ENCODE peak calls at places on chromosomes 6 and 20, in five cellular contexts. V is IMR-90, G is SK-N-SH, H is A549, N is K562. F is an unnamed sample.
A peak's percentile ranks its signal among the peaks of the same experiment; 100 is the strongest.

GRCh38 chr6:152695317-152696043 is 2.2 kb upstream of the MYCT1 start:
- DNase-seq in H (no peak), G (no peak), N (no peak), V (no peak), F (no peak)

GRCh38 chr6:116217069-116217468 is 36.8 kb downstream of the TSPYL4 start:
- DNase-seq in H (peak; percentile 3), N (peak; percentile 27), G (no peak), V (peak; percentile 52), F (no peak)

GRCh38 chr6:34027445-34027936 is 118.4 kb downstream of the GRM4 start:
- DNase-seq in H (peak; percentile 68), N (peak; percentile 86), V (peak; percentile 3), G (peak; percentile 88), F (no peak)

GRCh38 chr20:17710379-17711305 is 10.9 kb downstream of the BANF2 start:
- DNase-seq in V (peak; percentile 34), N (no peak), H (no peak), G (no peak), F (no peak)

GRCh38 chr6:12311106-12311505 is 20.9 kb downstream of the EDN1 start:
- DNase-seq in N (no peak), G (no peak), V (no peak), H (no peak), F (no peak)

GRCh38 chr6:56370127-56370540 is 122.8 kb upstream of the COL21A1 start:
- DNase-seq in N (peak; percentile 17), H (peak; percentile 23), G (peak; percentile 42), V (no peak), F (no peak)

GRCh38 chr6:123276439-123277045 is 280.5 kb downstream of the CLVS2 start:
- DNase-seq in G (no peak), N (peak; percentile 26), H (no peak), V (no peak), F (no peak)

GRCh38 chr20:32208499-32209154 is 947 bp downstream of the POFUT1 start:
- DNase-seq in H (no peak), V (no peak), N (no peak), G (no peak), F (no peak)

GRCh38 chr20:25225642-25226432 is 22.0 kb upstream of the PYGB start:
- DNase-seq in G (peak; percentile 47), N (no peak), H (no peak), V (no peak), F (no peak)

GRCh38 chr6:4817551-4817950 is 41.3 kb downstream of the CDYL start:
- DNase-seq in G (no peak), N (no peak), V (peak; percentile 52), H (no peak), F (no peak)

GRCh38 chr6:89675949-89676753 is 37.6 kb upstream of the LYRM2 start:
- DNase-seq in N (no peak), V (peak; percentile 84), G (peak; percentile 10), H (no peak), F (no peak)

GRCh38 chr6:95519228-95520037 is 57.9 kb upstream of the MANEA start:
- DNase-seq in N (peak; percentile 75), G (no peak), H (no peak), V (no peak), F (no peak)

GRCh38 chr6:113734886-113735481 is 122.2 kb upstream of the MARCKS start:
- DNase-seq in H (no peak), G (no peak), N (no peak), V (peak; percentile 45), F (no peak)

GRCh38 chr20:4069741-4070140 is 54.4 kb upstream of the RNF24 start:
- DNase-seq in V (peak; percentile 72), H (no peak), N (no peak), G (no peak), F (no peak)

GRCh38 chr6:73739097-73739496 is 43.1 kb downstream of the CD109 start:
- DNase-seq in G (peak; percentile 35), H (peak; percentile 3), N (peak; percentile 34), V (peak; percentile 78), F (no peak)

GRCh38 chr6:127932708-127933107 is 31.9 kb upstream of the THEMIS start:
- DNase-seq in G (no peak), N (no peak), V (no peak), H (no peak), F (no peak)

GRCh38 chr20:45999908-46000570 is 8.7 kb upstream of the MMP9 start:
- DNase-seq in H (no peak), V (no peak), G (no peak), N (no peak), F (no peak)

GRCh38 chr6:10951675-10952282 is 64.9 kb downstream of the SYCP2L start:
- DNase-seq in V (peak; percentile 94), G (peak; percentile 39), N (peak; percentile 24), H (peak; percentile 23), F (no peak)

GRCh38 chr20:5220334-5221077 is 93.7 kb downstream of the CDS2 start:
- DNase-seq in G (no peak), H (no peak), N (no peak), V (no peak), F (no peak)

GRCh38 chr20:47854687-47855212 is 69.5 kb upstream of the SULF2 start:
- DNase-seq in N (peak; percentile 43), H (peak; percentile 55), G (peak; percentile 58), V (peak; percentile 41), F (no peak)

GRCh38 chr6:132490478-132491204 is 22.3 kb downstream of the STX7 start:
- DNase-seq in N (no peak), V (no peak), H (no peak), G (no peak), F (no peak)

GRCh38 chr20:47055699-47056369 is 161.2 kb downstream of the EYA2 start:
- DNase-seq in G (no peak), V (peak; percentile 66), H (no peak), N (no peak), F (no peak)

GRCh38 chr6:6820688-6821238 is 232.2 kb downstream of the LY86 start:
- DNase-seq in V (no peak), H (no peak), G (no peak), N (no peak), F (no peak)

GRCh38 chr20:29689411-29690225 is 1567.8 kb upstream of the DEFB115 start:
- DNase-seq in G (peak; percentile 82), N (peak; percentile 66), H (no peak), V (no peak), F (no peak)

GRCh38 chr20:24718696-24719095 is 230.4 kb upstream of the CST7 start:
- DNase-seq in V (no peak), G (no peak), H (no peak), N (no peak), F (no peak)

GRCh38 chr6:23319560-23319959 is 750.2 kb downstream of the HDGFL1 start:
- DNase-seq in V (no peak), G (no peak), H (no peak), N (no peak), F (no peak)

GRCh38 chr20:49415005-49415663 is 67.3 kb downstream of the KCNB1 start:
- DNase-seq in N (no peak), V (no peak), G (no peak), H (no peak), F (no peak)

GRCh38 chr6:149233056-149233715 is 84.3 kb upstream of the TAB2 start:
- DNase-seq in G (no peak), N (peak; percentile 40), V (peak; percentile 93), H (peak; percentile 83), F (no peak)

GRCh38 chr6:168050861-168051586 is 28.0 kb downstream of the FRMD1 start:
- DNase-seq in V (no peak), H (no peak), N (no peak), G (no peak), F (no peak)

GRCh38 chr6:37916675-37917074 is 97.1 kb downstream of the ZFAND3 start:
- DNase-seq in N (no peak), V (no peak), G (no peak), H (no peak), F (no peak)

GRCh38 chr20:48017504-48017903 is 232.2 kb upstream of the SULF2 start:
- DNase-seq in N (no peak), V (no peak), H (no peak), G (no peak), F (no peak)

GRCh38 chr20:22833851-22834250 is 201.3 kb upstream of the SSTR4 start:
- DNase-seq in V (no peak), G (no peak), N (peak; percentile 87), H (no peak), F (no peak)

GRCh38 chr6:158266131-158266530 is 46.1 kb upstream of the TULP4 start:
- DNase-seq in G (no peak), N (no peak), V (no peak), H (no peak), F (no peak)
- TF ChIP-seq RCOR1 in G (no peak), N (no peak), V (no peak), H (no peak), F (no peak)

GRCh38 chr20:19778404-19778803 is 20.3 kb downstream of the RIN2 start:
- DNase-seq in G (no peak), V (no peak), H (no peak), N (no peak), F (no peak)

GRCh38 chr20:19781235-19781634 is 23.2 kb downstream of the RIN2 start:
- DNase-seq in V (no peak), H (no peak), N (no peak), G (no peak), F (no peak)

GRCh38 chr20:19780261-19780660 is 22.2 kb downstream of the RIN2 start:
- DNase-seq in V (no peak), N (no peak), H (no peak), G (no peak), F (no peak)

GRCh38 chr20:19777981-19778380 is 19.9 kb downstream of the RIN2 start:
- DNase-seq in V (no peak), G (no peak), H (no peak), N (no peak), F (no peak)

DNA sequence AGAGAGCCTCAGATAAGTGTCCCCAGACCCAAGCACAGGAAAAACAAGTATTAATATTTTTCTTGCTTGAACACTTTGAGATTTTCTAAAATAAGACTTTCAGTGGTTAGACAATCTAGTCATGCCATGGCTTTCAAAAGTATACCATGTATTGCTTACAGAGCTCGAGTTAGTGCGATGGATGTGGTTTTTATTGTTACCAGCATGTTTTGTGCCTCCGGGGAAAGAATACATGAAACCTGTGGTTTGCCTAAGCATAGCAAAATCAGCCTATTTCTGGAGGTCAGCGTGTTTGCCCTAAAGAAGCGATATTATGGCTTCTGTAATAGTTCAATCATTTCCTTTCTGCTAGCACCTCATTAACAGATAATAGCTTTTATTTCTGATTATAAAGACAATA is 21.6 kb downstream of the RIN2 start:
- DNase-seq in G (no peak), H (no peak), N (no peak), V (no peak), F (peak; percentile 38)
- TF ChIP-seq RCOR1 in G (no peak), H (no peak), N (no peak), V (no peak), F (no peak)

GRCh38 chr6:81237226-81237625 is 515.3 kb downstream of the TENT5A start:
- DNase-seq in V (no peak), H (no peak), N (no peak), G (no peak), F (no peak)
- TF ChIP-seq RCOR1 in V (no peak), H (no peak), N (no peak), G (no peak), F (no peak)

DNA sequence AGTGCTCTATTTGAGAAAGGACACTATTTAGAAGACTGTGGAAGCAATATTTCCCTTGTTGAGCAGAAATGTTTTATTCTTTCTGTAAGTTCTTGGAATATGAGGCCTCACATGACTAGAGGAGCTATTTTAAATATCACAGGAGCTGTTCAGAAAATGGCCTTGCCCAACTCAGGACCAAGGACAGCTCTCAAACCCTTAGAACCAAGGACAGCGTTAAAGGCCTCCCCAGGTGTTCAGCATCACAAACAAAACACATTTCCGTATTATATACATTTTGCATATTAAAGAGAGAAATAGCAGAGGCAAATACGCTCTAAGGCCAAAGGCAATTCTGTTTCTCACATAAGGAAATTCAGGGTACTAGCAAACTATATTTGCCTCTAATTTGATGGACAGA is 631.4 kb downstream of the CDH26 start:
- DNase-seq in N (peak; percentile 18), G (no peak), H (no peak), V (peak; percentile 3), F (no peak)
- TF ChIP-seq RCOR1 in N (peak; percentile 38), G (no peak), H (no peak), V (no peak), F (no peak)